ENCODE peak calls at places on chromosome 21, in seven cellular contexts. One of them, this sample, is unnamed.

GRCh38 chr21:45857761-45858160 is 123.8 kb upstream of the COL6A1 start:
- DNase-seq in HL-60: no peak
- DNase-seq in astrocyte of the spinal cord: no peak
- DNase-seq in stomach: peak
- DNase-seq in spleen: peak
- DNase-seq in IMR-90: no peak
- DNase-seq in sigmoid colon: no peak
- DNase-seq in this sample: no peak

GRCh38 chr21:15054089-15054488 is 10.7 kb downstream of the NRIP1 start:
- DNase-seq in astrocyte of the spinal cord: no peak
- DNase-seq in stomach: no peak
- DNase-seq in sigmoid colon: no peak
- DNase-seq in HL-60: no peak
- DNase-seq in IMR-90: no peak
- DNase-seq in spleen: no peak
- DNase-seq in this sample: no peak

GRCh38 chr21:45380566-45380965 is 24.4 kb upstream of the COL18A1 start:
- DNase-seq in sigmoid colon: peak
- DNase-seq in HL-60: no peak
- DNase-seq in stomach: no peak
- DNase-seq in astrocyte of the spinal cord: no peak
- DNase-seq in spleen: peak
- DNase-seq in IMR-90: no peak
- DNase-seq in this sample: no peak

GRCh38 chr21:29529139-29529538 is 230.4 kb downstream of the BACH1 start:
- DNase-seq in spleen: no peak
- DNase-seq in astrocyte of the spinal cord: no peak
- DNase-seq in HL-60: no peak
- DNase-seq in stomach: no peak
- DNase-seq in IMR-90: no peak
- DNase-seq in sigmoid colon: no peak
- DNase-seq in this sample: no peak

GRCh38 chr21:41419921-41420862 is 5.8 kb upstream of the MX1 start:
- DNase-seq in astrocyte of the spinal cord: peak
- DNase-seq in sigmoid colon: peak
- DNase-seq in stomach: peak
- DNase-seq in spleen: peak
- DNase-seq in IMR-90: peak
- DNase-seq in HL-60: peak
- DNase-seq in this sample: peak

GRCh38 chr21:44658913-44659595 is 1.3 kb downstream of the KRTAP12-3 start:
- DNase-seq in spleen: no peak
- DNase-seq in stomach: no peak
- DNase-seq in IMR-90: no peak
- DNase-seq in astrocyte of the spinal cord: no peak
- DNase-seq in sigmoid colon: no peak
- DNase-seq in HL-60: no peak
- DNase-seq in this sample: no peak

GRCh38 chr21:29233611-29234540 is 64.8 kb upstream of the BACH1 start:
- DNase-seq in spleen: no peak
- DNase-seq in astrocyte of the spinal cord: no peak
- DNase-seq in stomach: no peak
- DNase-seq in IMR-90: no peak
- DNase-seq in sigmoid colon: no peak
- DNase-seq in HL-60: no peak
- DNase-seq in this sample: no peak

GRCh38 chr21:44653656-44654575 is 543 bp downstream of the KRTAP12-4 start:
- DNase-seq in HL-60: no peak
- DNase-seq in spleen: no peak
- DNase-seq in sigmoid colon: no peak
- DNase-seq in stomach: no peak
- DNase-seq in astrocyte of the spinal cord: no peak
- DNase-seq in IMR-90: no peak
- DNase-seq in this sample: no peak

GRCh38 chr21:17925900-17926299 is 106.7 kb upstream of the C21orf91 start:
- DNase-seq in stomach: no peak
- DNase-seq in astrocyte of the spinal cord: peak
- DNase-seq in sigmoid colon: no peak
- DNase-seq in IMR-90: peak
- DNase-seq in spleen: no peak
- DNase-seq in HL-60: no peak
- DNase-seq in this sample: peak

GRCh38 chr21:16418663-16419062 is 688.9 kb downstream of the USP25 start:
- DNase-seq in HL-60: no peak
- DNase-seq in IMR-90: no peak
- DNase-seq in sigmoid colon: no peak
- DNase-seq in spleen: no peak
- DNase-seq in stomach: no peak
- DNase-seq in astrocyte of the spinal cord: no peak
- DNase-seq in this sample: no peak

GRCh38 chr21:17536381-17536780 is 23.5 kb downstream of the CXADR start:
- DNase-seq in HL-60: no peak
- DNase-seq in astrocyte of the spinal cord: no peak
- DNase-seq in spleen: no peak
- DNase-seq in sigmoid colon: no peak
- DNase-seq in IMR-90: no peak
- DNase-seq in stomach: no peak
- DNase-seq in this sample: no peak

GRCh38 chr21:41229527-41230248 is 61.7 kb downstream of the BACE2 start:
- DNase-seq in sigmoid colon: no peak
- DNase-seq in stomach: no peak
- DNase-seq in IMR-90: no peak
- DNase-seq in spleen: no peak
- DNase-seq in astrocyte of the spinal cord: no peak
- DNase-seq in HL-60: no peak
- DNase-seq in this sample: no peak

GRCh38 chr21:45965084-45965826 is 16.3 kb upstream of the COL6A1 start:
- DNase-seq in astrocyte of the spinal cord: no peak
- DNase-seq in spleen: no peak
- DNase-seq in sigmoid colon: peak
- DNase-seq in HL-60: no peak
- DNase-seq in stomach: no peak
- DNase-seq in IMR-90: no peak
- DNase-seq in this sample: no peak

GRCh38 chr21:45990049-45990711 is 8.6 kb downstream of the COL6A1 start:
- DNase-seq in astrocyte of the spinal cord: no peak
- DNase-seq in stomach: no peak
- DNase-seq in sigmoid colon: peak
- DNase-seq in IMR-90: no peak
- DNase-seq in spleen: peak
- DNase-seq in HL-60: no peak
- DNase-seq in this sample: no peak

GRCh38 chr21:16318651-16319300 is 589.0 kb downstream of the USP25 start:
- DNase-seq in sigmoid colon: no peak
- DNase-seq in astrocyte of the spinal cord: no peak
- DNase-seq in stomach: no peak
- DNase-seq in IMR-90: no peak
- DNase-seq in spleen: no peak
- DNase-seq in HL-60: no peak
- DNase-seq in this sample: no peak

GRCh38 chr21:45589686-45590245 is 47.5 kb upstream of the SLC19A1 start:
- DNase-seq in sigmoid colon: peak
- DNase-seq in spleen: no peak
- DNase-seq in HL-60: no peak
- DNase-seq in astrocyte of the spinal cord: no peak
- DNase-seq in stomach: peak
- DNase-seq in IMR-90: no peak
- DNase-seq in this sample: no peak

GRCh38 chr21:25561668-25562641 is 45.3 kb downstream of the MRPL39 start:
- DNase-seq in spleen: peak
- DNase-seq in stomach: peak
- DNase-seq in HL-60: peak
- DNase-seq in sigmoid colon: peak
- DNase-seq in IMR-90: peak
- DNase-seq in astrocyte of the spinal cord: peak
- DNase-seq in this sample: peak

GRCh38 chr21:21096956-21097355 is 98.7 kb downstream of the NCAM2 start:
- DNase-seq in stomach: no peak
- DNase-seq in astrocyte of the spinal cord: no peak
- DNase-seq in spleen: no peak
- DNase-seq in HL-60: no peak
- DNase-seq in IMR-90: no peak
- DNase-seq in sigmoid colon: no peak
- DNase-seq in this sample: no peak

GRCh38 chr21:45482899-45483821 is 59.1 kb downstream of the SLC19A1 start:
- DNase-seq in astrocyte of the spinal cord: no peak
- DNase-seq in spleen: peak
- DNase-seq in HL-60: peak
- DNase-seq in sigmoid colon: no peak
- DNase-seq in stomach: no peak
- DNase-seq in IMR-90: no peak
- DNase-seq in this sample: no peak

DNA sequence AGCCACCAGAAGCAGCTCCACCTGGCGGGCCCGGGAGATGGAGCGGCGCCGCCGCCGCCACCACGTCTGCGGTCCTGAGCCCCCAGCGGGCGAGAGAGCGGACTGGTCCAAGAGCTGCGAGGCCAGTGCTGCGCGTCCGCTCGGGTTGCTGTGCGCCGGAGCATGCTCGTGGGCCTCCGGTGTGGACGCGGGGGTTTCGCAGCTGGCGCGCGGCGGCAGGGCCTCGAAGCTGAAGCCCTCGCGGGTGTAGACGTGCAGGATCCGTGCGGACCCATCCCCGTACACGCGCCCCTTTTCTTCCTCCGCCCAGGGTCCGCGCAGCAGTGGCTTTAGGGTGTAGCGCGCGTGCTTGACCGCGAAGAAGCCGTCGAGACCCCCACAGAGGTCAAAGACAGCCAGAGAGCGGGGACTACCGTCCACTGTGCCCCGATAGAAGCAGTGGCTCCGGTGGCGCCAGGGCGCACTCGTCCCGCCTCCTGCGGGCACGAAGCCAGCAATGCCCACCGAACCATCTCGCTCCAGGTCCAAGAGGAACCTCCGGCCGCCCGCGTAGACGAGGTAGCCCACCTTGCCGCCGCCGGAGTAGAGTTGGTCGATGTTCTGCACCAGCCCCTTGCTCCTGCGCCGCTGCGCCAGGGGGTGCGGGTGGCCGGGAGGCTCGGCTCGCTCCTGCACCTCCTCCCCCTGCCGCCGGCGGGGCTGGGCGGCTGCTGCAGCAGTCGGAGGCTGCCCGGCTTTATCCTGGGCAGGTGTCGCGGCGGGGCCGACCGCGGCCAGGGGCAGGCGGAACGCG is 1.1 kb downstream of the ADAMTS5 start:
- DNase-seq in HL-60: no peak
- DNase-seq in spleen: peak
- DNase-seq in IMR-90: peak
- DNase-seq in astrocyte of the spinal cord: no peak
- DNase-seq in sigmoid colon: peak
- DNase-seq in stomach: peak
- DNase-seq in this sample: no peak
- TF ChIP-seq CTCF in HL-60: no peak
- TF ChIP-seq CTCF in spleen: peak
- TF ChIP-seq CTCF in IMR-90: no peak
- TF ChIP-seq CTCF in astrocyte of the spinal cord: peak
- TF ChIP-seq CTCF in sigmoid colon: no peak
- TF ChIP-seq CTCF in stomach: peak
- TF ChIP-seq CTCF in this sample: peak

DNA sequence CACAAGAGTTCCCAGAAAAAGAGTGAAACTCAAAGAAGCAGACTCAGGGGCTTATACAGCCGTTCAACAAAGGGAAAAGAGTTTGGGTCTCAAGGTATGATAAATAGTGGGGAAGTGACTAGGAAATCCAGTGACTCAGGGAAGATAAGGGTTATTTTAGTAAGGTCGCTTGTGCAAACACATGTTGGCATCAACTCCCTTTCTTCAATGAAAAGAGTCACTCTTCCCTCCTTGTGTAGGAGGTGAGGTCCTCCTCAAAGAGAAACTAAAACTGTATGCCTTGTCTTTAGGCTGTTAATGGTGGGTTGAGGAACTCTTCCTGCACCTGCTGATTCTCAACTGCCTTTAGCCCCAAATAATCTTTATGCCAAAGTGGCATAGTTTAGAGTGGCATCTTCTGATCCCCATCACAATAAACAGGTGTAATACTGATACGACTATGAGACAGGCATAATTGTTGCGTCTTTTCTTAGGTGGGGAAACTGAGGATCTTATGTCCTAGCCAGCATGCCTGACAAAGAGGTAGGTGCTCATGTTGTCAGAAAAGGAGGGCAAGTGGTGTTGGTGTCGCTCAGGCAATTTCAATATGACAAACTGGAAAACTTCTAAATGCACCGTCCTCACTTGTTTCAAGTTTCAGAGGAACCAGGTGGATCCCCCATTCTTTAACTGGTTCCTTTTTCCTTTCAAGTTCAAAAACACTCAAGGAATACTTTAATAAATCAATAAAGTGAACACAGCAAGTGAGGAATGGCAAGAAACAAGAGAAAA is 294.1 kb upstream of the RUNX1 start:
- DNase-seq in IMR-90: peak
- DNase-seq in sigmoid colon: no peak
- DNase-seq in HL-60: no peak
- DNase-seq in stomach: no peak
- DNase-seq in astrocyte of the spinal cord: no peak
- DNase-seq in spleen: no peak
- DNase-seq in this sample: peak
- H3K4me3 ChIP-seq in IMR-90: no peak
- H3K4me3 ChIP-seq in sigmoid colon: no peak
- H3K4me3 ChIP-seq in HL-60: no peak
- H3K4me3 ChIP-seq in stomach: no peak
- H3K4me3 ChIP-seq in astrocyte of the spinal cord: no peak
- H3K4me3 ChIP-seq in spleen: no peak
- H3K4me3 ChIP-seq in this sample: no peak

GRCh38 chr21:43613755-43614638 is 45.3 kb downstream of the HSF2BP start:
- DNase-seq in spleen: no peak
- DNase-seq in stomach: no peak
- DNase-seq in astrocyte of the spinal cord: peak
- DNase-seq in IMR-90: peak
- DNase-seq in HL-60: no peak
- DNase-seq in sigmoid colon: no peak
- DNase-seq in this sample: peak

GRCh38 chr21:43608225-43608624 is 51.1 kb downstream of the HSF2BP start:
- DNase-seq in astrocyte of the spinal cord: peak
- DNase-seq in spleen: no peak
- DNase-seq in stomach: no peak
- DNase-seq in IMR-90: peak
- DNase-seq in HL-60: no peak
- DNase-seq in sigmoid colon: no peak
- DNase-seq in this sample: peak

GRCh38 chr21:43609501-43610340 is 49.6 kb downstream of the HSF2BP start:
- DNase-seq in sigmoid colon: peak
- DNase-seq in HL-60: no peak
- DNase-seq in stomach: peak
- DNase-seq in IMR-90: peak
- DNase-seq in spleen: no peak
- DNase-seq in astrocyte of the spinal cord: peak
- DNase-seq in this sample: peak

GRCh38 chr21:43608664-43609063 is 50.6 kb downstream of the HSF2BP start:
- DNase-seq in sigmoid colon: no peak
- DNase-seq in astrocyte of the spinal cord: no peak
- DNase-seq in HL-60: no peak
- DNase-seq in stomach: no peak
- DNase-seq in spleen: no peak
- DNase-seq in IMR-90: no peak
- DNase-seq in this sample: no peak

GRCh38 chr21:43611598-43612369 is 47.5 kb downstream of the HSF2BP start:
- DNase-seq in stomach: peak
- DNase-seq in sigmoid colon: peak
- DNase-seq in HL-60: peak
- DNase-seq in spleen: peak
- DNase-seq in IMR-90: peak
- DNase-seq in astrocyte of the spinal cord: peak
- DNase-seq in this sample: peak
- TF ChIP-seq CTCF in stomach: peak
- TF ChIP-seq CTCF in sigmoid colon: peak
- TF ChIP-seq CTCF in HL-60: peak
- TF ChIP-seq CTCF in spleen: peak
- TF ChIP-seq CTCF in IMR-90: peak
- TF ChIP-seq CTCF in astrocyte of the spinal cord: peak
- TF ChIP-seq CTCF in this sample: peak

GRCh38 chr21:38819051-38819718 is 13.5 kb downstream of the ETS2 start:
- DNase-seq in stomach: no peak
- DNase-seq in astrocyte of the spinal cord: no peak
- DNase-seq in HL-60: no peak
- DNase-seq in IMR-90: no peak
- DNase-seq in sigmoid colon: no peak
- DNase-seq in spleen: no peak
- DNase-seq in this sample: no peak
- H3K4me3 ChIP-seq in stomach: peak
- H3K4me3 ChIP-seq in astrocyte of the spinal cord: no peak
- H3K4me3 ChIP-seq in HL-60: no peak
- H3K4me3 ChIP-seq in IMR-90: no peak
- H3K4me3 ChIP-seq in sigmoid colon: no peak
- H3K4me3 ChIP-seq in spleen: no peak
- H3K4me3 ChIP-seq in this sample: no peak